ENCODE peak calls at places on chromosomes 11 and 22, in four cellular contexts. K, Q, M and S are unnamed samples.

GRCh38 chr11:120747801-120748484 is 236.4 kb downstream of the GRIK4 start:
- DNase-seq in M (no peak), K (no peak), Q (no peak), S (no peak)

GRCh38 chr11:119810478-119811232 is 81.7 kb upstream of the NECTIN1 start:
- DNase-seq in K (no peak), M (no peak), Q (peak; percentile 42), S (no peak)

GRCh38 chr11:36374726-36375125 is 78.6 kb downstream of the PRR5L start:
- DNase-seq in M (no peak), Q (no peak), K (no peak), S (no peak)

GRCh38 chr22:35752172-35752832 is 34.6 kb downstream of the APOL5 start:
- DNase-seq in M (no peak), Q (no peak), K (no peak), S (no peak)

GRCh38 chr11:85040166-85040565 is 587.0 kb downstream of the DLG2 start:
- DNase-seq in K (no peak), M (peak; percentile 19), Q (no peak), S (no peak)

GRCh38 chr11:72721689-72722049 is 30.5 kb downstream of the ARAP1 start:
- DNase-seq in K (no peak), M (no peak), Q (peak; percentile 88), S (peak; percentile 55)

GRCh38 chr11:85783758-85784157 is 27.2 kb downstream of the SYTL2 start:
- DNase-seq in K (no peak), Q (no peak), M (no peak), S (no peak)

GRCh38 chr11:70662691-70663098 is 264.4 kb downstream of the CTTN start:
- DNase-seq in Q (no peak), M (no peak), K (no peak), S (no peak)

GRCh38 chr22:39282642-39283311 is 36.6 kb downstream of the RPL3 start:
- DNase-seq in K (no peak), M (no peak), Q (no peak), S (no peak)

GRCh38 chr11:66324626-66325025 is 7.8 kb upstream of the CD248 start:
- DNase-seq in Q (no peak), M (no peak), K (no peak), S (no peak)

GRCh38 chr11:35112056-35112845 is 26.7 kb upstream of the CD44 start:
- DNase-seq in M (no peak), Q (no peak), K (no peak), S (no peak)

GRCh38 chr11:12653729-12654128 is 20.5 kb upstream of the TEAD1 start:
- DNase-seq in Q (no peak), M (no peak), K (no peak), S (no peak)

GRCh38 chr11:134357545-134357839 is 25.7 kb downstream of the GLB1L2 start:
- DNase-seq in M (no peak), Q (no peak), K (no peak), S (no peak)

GRCh38 chr11:28581286-28582242 is 473.4 kb downstream of the METTL15 start:
- DNase-seq in K (no peak), M (peak; percentile 84), Q (no peak), S (no peak)

GRCh38 chr11:117877120-117877784 is 794 bp upstream of the FXYD6 start:
- DNase-seq in M (no peak), Q (no peak), K (no peak), S (no peak)

GRCh38 chr11:12281571-12282478 is 95.5 kb upstream of the PARVA start:
- DNase-seq in K (peak; percentile 87), Q (peak; percentile 89), M (peak; percentile 72), S (peak; percentile 69)

GRCh38 chr11:43984519-43985385 is 42.3 kb downstream of the C11orf96 start:
- DNase-seq in M (no peak), K (no peak), Q (no peak), S (no peak)

GRCh38 chr11:78031629-78032028 is 8.6 kb upstream of the KCTD14 start:
- DNase-seq in Q (no peak), K (no peak), M (no peak), S (no peak)

GRCh38 chr11:120337133-120337895 is 1.1 kb downstream of the ARHGEF12 start:
- DNase-seq in M (no peak), Q (peak; percentile 78), K (no peak), S (no peak)

GRCh38 chr11:103862827-103863213 is 173.6 kb upstream of the DDI1 start:
- DNase-seq in Q (no peak), K (no peak), M (no peak), S (no peak)

GRCh38 chr11:120554771-120555432 is 43.4 kb downstream of the GRIK4 start:
- DNase-seq in Q (peak; percentile 58), M (peak; percentile 24), K (no peak), S (no peak)

GRCh38 chr11:47259178-47259977 is 1.6 kb downstream of the NR1H3 start:
- DNase-seq in Q (peak; percentile 75), M (no peak), K (no peak), S (no peak)

GRCh38 chr22:38153821-38154562 is 27.6 kb downstream of the PLA2G6 start:
- DNase-seq in K (no peak), M (no peak), Q (no peak), S (no peak)

GRCh38 chr22:38649841-38650522 is 6.2 kb downstream of the FAM227A start:
- DNase-seq in M (no peak), K (no peak), Q (no peak), S (no peak)

GRCh38 chr22:24186892-24187670 is 5.8 kb downstream of the SUSD2 start:
- DNase-seq in M (no peak), Q (no peak), K (no peak), S (no peak)

GRCh38 chr22:49415219-49415951 is 412.3 kb downstream of the BRD1 start:
- DNase-seq in Q (no peak), K (no peak), M (no peak), S (no peak)

GRCh38 chr11:68302256-68303054 is 9.9 kb upstream of the LRP5 start:
- DNase-seq in M (no peak), K (no peak), Q (peak; percentile 49), S (no peak)

GRCh38 chr11:72584293-72584921 is 89.8 kb downstream of the PDE2A start:
- DNase-seq in K (peak; percentile 27), Q (peak; percentile 92), M (no peak), S (peak; percentile 33)

GRCh38 chr11:46207270-46207669 is 70.2 kb upstream of the CREB3L1 start:
- DNase-seq in K (no peak), Q (no peak), M (no peak), S (no peak)

GRCh38 chr11:129636926-129637325 is 178.7 kb upstream of the TMEM45B start:
- DNase-seq in Q (no peak), K (no peak), M (no peak), S (no peak)

DNA sequence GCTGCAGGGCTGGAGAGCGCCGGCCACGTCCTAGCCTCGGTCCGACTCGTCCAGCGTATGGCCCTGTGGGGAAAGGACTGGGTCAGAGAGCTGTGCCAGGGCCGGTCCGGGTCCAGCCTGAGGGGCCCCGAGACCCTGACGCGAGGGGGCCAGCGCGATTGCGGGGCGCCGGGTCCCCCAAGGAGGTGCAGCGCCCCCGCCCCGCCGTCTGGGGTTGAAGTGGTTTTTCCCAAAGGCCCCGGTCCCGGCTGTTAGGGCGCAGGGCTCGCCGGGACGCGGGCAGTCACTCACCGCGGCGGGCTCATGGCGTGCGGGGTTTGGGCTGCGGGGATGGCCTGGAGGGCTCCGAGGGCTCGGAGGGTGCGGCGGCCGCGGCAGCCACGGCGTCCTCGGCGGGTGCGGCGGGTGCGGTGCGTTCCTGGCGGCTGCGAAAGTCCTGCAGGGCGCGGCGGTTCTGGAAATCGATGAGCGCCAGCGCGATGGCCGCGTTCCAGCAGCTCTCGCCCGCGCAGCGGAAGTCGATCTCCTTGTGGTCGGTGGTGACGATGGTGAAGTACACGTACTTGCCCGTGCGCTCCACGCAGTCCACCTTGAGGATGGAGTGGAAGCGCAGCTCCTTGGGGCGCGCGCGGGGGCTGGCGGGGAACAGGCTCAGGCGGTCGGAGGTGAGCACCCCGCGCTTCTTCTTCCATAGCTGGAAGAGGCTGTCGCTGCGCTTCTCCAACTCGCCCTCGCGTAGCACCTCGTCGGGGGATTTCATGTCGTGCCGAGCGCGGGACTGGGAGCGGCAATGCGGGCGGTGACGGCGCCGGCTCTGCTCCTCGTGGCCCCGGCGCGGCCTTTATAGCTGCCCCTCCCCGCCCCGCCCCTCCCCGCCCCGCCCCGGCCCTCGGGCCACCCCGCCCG is at the start of gene PHLDA2:
- DNase-seq in Q (peak; percentile 84), M (no peak), K (no peak), S (peak; percentile 50)
- TF ChIP-seq CTCF in Q (no peak), M (no peak), K (no peak), S (no peak)

GRCh38 chr22:26229910-26230309 is 60.6 kb downstream of the SEZ6L start:
- DNase-seq in Q (no peak), M (no peak), K (no peak), S (no peak)
- TF ChIP-seq CTCF in Q (no peak), M (no peak), K (no peak), S (no peak)

DNA sequence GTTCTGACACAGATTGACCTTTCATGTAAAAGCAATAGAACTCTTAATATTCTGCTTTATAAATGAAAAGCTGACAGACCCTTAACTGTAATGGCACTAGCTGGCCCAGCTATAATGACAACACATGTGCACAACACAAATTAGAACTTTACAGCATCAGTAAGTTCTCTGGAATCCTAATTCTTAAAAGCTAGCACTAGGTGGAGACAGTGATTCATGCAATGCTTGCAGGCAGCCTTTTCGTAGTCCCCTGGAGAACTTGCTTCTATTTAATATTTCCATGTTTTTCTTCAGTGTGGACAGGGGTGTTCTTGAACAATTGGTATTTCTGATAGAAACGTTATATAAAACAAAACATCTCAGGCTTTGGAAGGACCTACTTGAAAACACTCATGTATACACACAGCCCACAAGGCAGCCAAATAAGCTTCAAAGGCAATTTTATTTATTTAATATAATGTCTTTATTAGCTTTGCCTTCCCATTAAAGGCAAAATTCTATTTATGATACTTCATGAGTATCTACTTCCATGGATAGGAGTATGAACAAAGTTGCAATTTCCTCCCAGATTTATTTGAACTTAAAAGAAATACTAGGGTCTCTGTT is 374.3 kb upstream of the MPPED2 start:
- DNase-seq in M (peak; percentile 62), K (no peak), Q (no peak), S (no peak)
- TF ChIP-seq CTCF in M (peak; percentile 75), K (peak; percentile 16), Q (no peak), S (no peak)

DNA sequence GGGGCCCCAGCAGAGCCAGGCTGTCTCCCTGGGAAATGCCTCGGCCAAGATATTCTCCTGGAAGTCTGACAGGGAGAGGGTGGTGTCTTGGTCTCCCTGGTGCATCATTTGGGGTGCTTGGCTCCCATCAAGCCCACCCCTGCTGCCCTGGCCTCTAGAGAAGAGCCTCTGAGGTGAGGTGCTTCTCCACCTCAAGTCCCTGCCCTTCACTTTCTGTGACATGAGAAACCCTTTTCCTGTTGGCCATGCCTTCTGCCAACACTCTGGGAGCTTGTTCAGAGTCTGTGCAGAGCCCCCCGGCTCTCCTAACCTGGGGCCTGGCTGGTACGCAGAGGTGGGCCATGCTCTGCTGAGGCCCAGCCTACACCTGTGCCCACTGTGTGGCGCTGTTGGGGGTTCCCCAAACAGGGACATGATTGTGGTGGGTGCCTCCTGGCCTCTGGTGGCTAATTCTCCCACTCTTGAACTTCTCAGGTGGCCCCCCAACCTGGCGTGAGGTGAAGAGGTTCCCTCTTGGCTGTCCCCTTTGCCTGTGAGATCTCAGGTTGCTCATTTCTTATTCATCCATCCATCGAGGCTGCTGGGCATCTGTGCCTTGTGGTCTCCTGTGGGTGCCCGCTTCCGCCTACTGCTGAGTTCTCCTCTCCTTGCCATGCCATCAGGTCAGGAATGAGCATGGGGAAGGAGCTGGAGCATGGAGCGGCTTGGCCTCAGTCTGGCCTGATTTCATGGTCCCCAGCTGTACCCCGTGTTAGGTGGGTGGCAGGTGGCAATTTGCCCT is 19.2 kb upstream of the DGCR8 start:
- DNase-seq in K (no peak), Q (no peak), M (no peak), S (no peak)
- TF ChIP-seq CTCF in K (no peak), Q (no peak), M (no peak), S (no peak)

GRCh38 chr11:31045335-31045734 is 324.2 kb downstream of the DCDC1 start:
- DNase-seq in K (no peak), M (peak; percentile 11), Q (no peak), S (no peak)
- TF ChIP-seq CTCF in K (no peak), M (peak; percentile 21), Q (no peak), S (no peak)